ENCODE peak calls at places on chromosome 15, in four cellular contexts. I, Z, B and E are unnamed samples.

GRCh38 chr15:58444056-58444455 is 12.3 kb downstream of the LIPC start:
- DNase-seq in Z (no peak), I (no peak), B (no peak), E (no peak)

GRCh38 chr15:71103102-71103676 is 12.1 kb upstream of the THSD4 start:
- DNase-seq in Z (no peak), B (peak), I (no peak), E (no peak)

GRCh38 chr15:75648156-75649000 is 666 bp downstream of the SNX33 start:
- DNase-seq in B (no peak), Z (no peak), I (no peak), E (peak)

GRCh38 chr15:70703483-70703882 is 59.9 kb downstream of the UACA start:
- DNase-seq in I (no peak), B (no peak), Z (no peak), E (no peak)

GRCh38 chr15:89230277-89230676 is 8.9 kb upstream of the RLBP1 start:
- DNase-seq in B (no peak), I (no peak), Z (no peak), E (no peak)

GRCh38 chr15:58229297-58229768 is 91.2 kb downstream of the AQP9 start:
- DNase-seq in B (no peak), I (no peak), Z (no peak), E (no peak)

GRCh38 chr15:27889258-27889657 is 209.9 kb downstream of the OCA2 start:
- DNase-seq in I (no peak), Z (no peak), B (no peak), E (no peak)

GRCh38 chr15:56759450-56759845 is 26.1 kb upstream of the ZNF280D start:
- DNase-seq in B (no peak), Z (no peak), I (no peak), E (no peak)

GRCh38 chr15:65787260-65787659 is 4.8 kb downstream of the DENND4A start:
- DNase-seq in I (no peak), Z (no peak), B (no peak), E (no peak)

GRCh38 chr15:62454567-62455172 is 289.6 kb upstream of the C2CD4B start:
- DNase-seq in Z (no peak), I (no peak), B (no peak), E (no peak)

GRCh38 chr15:87919064-87919463 is 337.5 kb downstream of the NTRK3 start:
- DNase-seq in B (no peak), I (no peak), Z (no peak), E (no peak)

GRCh38 chr15:70521576-70522322 is 241.6 kb downstream of the UACA start:
- DNase-seq in Z (no peak), B (no peak), I (no peak), E (no peak)

GRCh38 chr15:85379403-85380131 is 836 bp upstream of the AKAP13 start:
- DNase-seq in B (no peak), I (no peak), Z (no peak), E (no peak)

GRCh38 chr15:74410502-74410901 is 23.3 kb downstream of the SEMA7A start:
- DNase-seq in Z (no peak), B (no peak), I (no peak), E (no peak)

GRCh38 chr15:74412159-74412558 is 21.6 kb downstream of the SEMA7A start:
- DNase-seq in Z (no peak), I (no peak), B (no peak), E (no peak)

GRCh38 chr15:74414081-74414580 is 19.6 kb downstream of the SEMA7A start:
- DNase-seq in Z (no peak), I (no peak), B (no peak), E (no peak)

GRCh38 chr15:74413350-74414080 is 20.2 kb downstream of the SEMA7A start:
- DNase-seq in I (no peak), Z (no peak), B (no peak), E (no peak)

DNA sequence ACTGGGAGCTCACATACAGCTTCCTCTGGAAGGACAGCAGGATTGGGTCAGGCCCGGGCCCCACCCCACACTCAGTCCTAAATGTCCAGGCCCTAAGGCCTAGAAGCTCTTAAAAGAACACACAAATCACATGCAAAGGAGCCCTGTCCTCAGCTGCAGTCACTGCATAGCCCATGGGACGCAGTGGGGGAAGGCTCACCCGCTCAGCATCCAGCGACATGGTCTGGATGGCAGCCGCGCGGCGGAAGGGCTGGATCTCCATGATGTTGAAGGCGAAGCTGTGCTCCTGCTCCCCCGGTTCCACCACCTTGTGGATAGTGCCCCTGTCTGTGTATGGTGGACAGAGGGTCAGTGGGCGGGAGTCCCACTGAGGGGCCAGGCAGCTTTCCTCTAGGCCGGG is 22.1 kb downstream of the SEMA7A start:
- DNase-seq in B (no peak), I (no peak), Z (no peak), E (no peak)
- TF ChIP-seq POLR2A in B (no peak), I (no peak), Z (no peak), E (no peak)

GRCh38 chr15:37105795-37106333 is 5.5 kb upstream of the MEIS2 start:
- DNase-seq in Z (no peak), B (no peak), I (no peak), E (no peak)

GRCh38 chr15:37107754-37108724 is 7.7 kb upstream of the MEIS2 start:
- DNase-seq in I (no peak), Z (no peak), B (no peak), E (no peak)

GRCh38 chr15:37106490-37107001 is 6.2 kb upstream of the MEIS2 start:
- DNase-seq in Z (no peak), B (no peak), I (no peak), E (no peak)

GRCh38 chr15:37108725-37109124 is 8.4 kb upstream of the MEIS2 start:
- DNase-seq in B (no peak), Z (no peak), I (no peak), E (no peak)

GRCh38 chr15:37107071-37107753 is 6.9 kb upstream of the MEIS2 start:
- DNase-seq in Z (no peak), I (no peak), B (no peak), E (no peak)
- TF ChIP-seq POLR2A in Z (no peak), I (no peak), B (no peak), E (no peak)

DNA sequence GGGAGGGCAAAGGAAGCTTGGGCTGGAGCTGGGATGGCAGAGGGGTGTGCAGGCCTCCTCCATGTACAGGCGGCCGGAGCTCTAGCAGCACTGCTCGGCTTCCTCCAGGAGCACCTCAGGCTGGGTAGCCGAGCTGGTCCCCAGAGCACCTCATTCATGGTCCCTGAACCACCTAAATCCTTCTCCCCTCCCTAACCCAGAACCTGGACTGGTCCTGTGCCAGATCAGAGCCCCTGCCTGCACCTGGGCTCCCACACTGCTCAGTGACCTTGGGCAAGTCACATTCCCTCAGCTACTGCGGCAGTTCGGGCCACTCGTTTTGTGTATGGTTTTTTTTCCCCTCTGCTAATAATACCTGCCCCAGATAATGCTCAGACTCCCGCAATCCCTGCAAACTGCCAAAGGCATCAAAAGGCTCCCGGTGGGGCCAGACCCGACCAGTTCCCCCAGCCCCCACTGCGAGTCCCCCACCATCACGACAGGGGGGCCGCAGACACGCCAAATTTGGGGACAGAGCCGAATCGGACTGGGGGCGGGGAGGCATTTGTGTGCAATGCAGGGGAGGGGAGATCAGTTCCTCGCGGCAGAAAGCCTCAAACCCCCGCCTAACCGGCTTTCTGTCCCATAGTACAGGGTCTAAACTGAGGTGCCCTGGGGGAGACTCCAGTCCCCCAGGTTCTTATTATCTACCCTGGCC is 1.3 kb downstream of the SEMA7A start:
- DNase-seq in Z (no peak), B (no peak), I (no peak), E (no peak)
- TF ChIP-seq POLR2A in Z (no peak), B (no peak), I (no peak), E (peak)

GRCh38 chr15:29819979-29820801 is 2.1 kb downstream of the TJP1 start:
- DNase-seq in I (no peak), Z (no peak), B (no peak), E (no peak)
- TF ChIP-seq POLR2A in I (no peak), Z (no peak), B (no peak), E (no peak)

GRCh38 chr15:95772982-95773381 is 557.5 kb upstream of the NR2F2 start:
- DNase-seq in B (no peak), Z (no peak), I (no peak), E (no peak)

GRCh38 chr15:95765161-95765560 is 565.3 kb upstream of the NR2F2 start:
- DNase-seq in I (no peak), B (no peak), Z (no peak), E (no peak)

GRCh38 chr15:95770191-95770590 is 560.3 kb upstream of the NR2F2 start:
- DNase-seq in Z (no peak), B (no peak), I (no peak), E (no peak)
- TF ChIP-seq POLR2A in Z (no peak), B (no peak), I (no peak), E (no peak)

DNA sequence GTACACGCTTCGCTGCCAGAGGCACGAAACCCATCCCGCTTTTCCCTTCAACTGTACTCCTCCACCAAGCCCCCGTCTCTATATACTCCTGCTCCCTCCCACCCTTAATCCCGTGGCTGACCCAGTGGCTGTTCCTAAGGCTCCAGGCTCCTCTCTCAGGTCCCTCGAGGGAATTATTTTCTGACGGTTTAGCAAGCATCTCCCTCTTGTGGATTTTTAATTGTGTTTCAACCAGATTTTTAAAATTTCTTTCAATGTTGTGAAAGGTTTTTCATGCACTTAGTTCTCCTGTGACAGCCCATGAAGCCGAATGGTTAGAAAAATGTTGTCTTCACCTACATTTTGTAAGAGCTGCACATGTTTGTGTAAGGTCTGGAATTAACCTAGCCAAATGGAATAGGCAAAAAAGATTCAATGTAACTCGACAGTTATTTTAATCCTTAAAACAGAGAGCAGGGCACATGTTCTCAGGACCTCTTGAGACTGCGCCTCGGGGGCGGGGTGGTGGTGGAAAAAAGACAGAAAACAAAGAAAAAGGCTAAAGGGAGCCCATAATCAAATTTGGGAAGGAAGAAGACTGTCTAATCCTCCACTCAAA is 569 bp upstream of the CSNK1G1 start:
- DNase-seq in I (no peak), Z (peak), B (peak), E (no peak)
- TF ChIP-seq POLR2A in I (no peak), Z (no peak), B (no peak), E (no peak)

GRCh38 chr15:100879461-100880138 is at the start of gene ALDH1A3:
- DNase-seq in I (no peak), B (peak), Z (peak), E (peak)
- TF ChIP-seq POLR2A in I (no peak), B (peak), Z (peak), E (no peak)

DNA sequence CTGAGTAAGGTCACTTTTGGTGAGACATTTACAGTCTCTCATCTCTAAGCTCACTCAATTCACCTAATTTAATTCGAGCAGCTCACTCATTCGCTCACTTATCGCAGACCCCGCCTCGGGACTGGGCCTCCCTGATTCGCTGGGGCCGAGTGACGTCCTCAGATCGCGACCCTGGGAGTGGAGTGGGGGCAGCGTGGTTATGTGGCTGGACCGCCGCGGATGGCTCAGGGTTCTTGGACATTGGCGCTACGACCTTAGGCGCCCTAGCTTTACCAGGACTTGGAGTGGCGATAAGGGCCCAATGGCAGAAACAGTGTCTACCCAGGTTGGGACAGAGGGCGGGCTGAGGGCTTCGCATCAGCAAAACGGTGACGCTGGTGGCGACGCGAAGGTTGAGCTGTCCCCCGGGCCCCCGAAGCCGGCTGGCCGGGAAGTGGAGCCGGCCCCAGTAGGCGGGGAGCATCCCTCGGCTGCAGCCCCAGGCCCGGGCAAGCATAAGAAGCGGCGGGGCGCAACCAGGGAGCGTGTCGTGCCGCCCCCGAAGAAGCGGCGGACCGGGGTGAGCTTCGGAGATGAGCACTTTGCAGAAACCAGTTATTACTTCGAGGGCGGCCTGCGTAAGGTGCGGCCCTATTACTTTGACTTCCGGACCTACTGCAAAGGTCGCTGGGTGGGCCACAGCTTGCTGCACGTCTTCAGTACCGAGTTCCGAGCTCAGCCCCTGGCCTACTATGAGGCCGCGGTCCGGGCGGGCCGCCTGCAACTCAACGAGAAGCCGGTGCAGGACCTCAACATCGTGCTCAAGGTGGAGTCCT is at the start of gene RPUSD2:
- DNase-seq in I (peak), B (peak), Z (peak), E (peak)
- TF ChIP-seq POLR2A in I (no peak), B (peak), Z (peak), E (peak)

GRCh38 chr15:39640665-39641064 is 59.8 kb downstream of the THBS1 start:
- DNase-seq in Z (no peak), B (no peak), I (no peak), E (no peak)
- TF ChIP-seq POLR2A in Z (no peak), B (no peak), I (no peak), E (no peak)

GRCh38 chr15:25437751-25438600 is 848 bp downstream of the UBE3A start:
- DNase-seq in Z (no peak), B (peak), I (peak), E (peak)
- TF ChIP-seq POLR2A in Z (no peak), B (no peak), I (no peak), E (no peak)